ENCODE peak calls at places on chromosome 6, in five cellular contexts. K, X, U, F and W are unnamed samples.

GRCh38 chr6:136788069-136788902 is 4.0 kb downstream of the MAP3K5 start:
- DNase-seq in K (no peak), X (peak; percentile 94), U (no peak), F (no peak), W (no peak)

GRCh38 chr6:165834613-165835259 is 171.7 kb upstream of the PDE10A start:
- DNase-seq in K (peak; percentile 93), X (no peak), U (no peak), F (peak; percentile 95), W (no peak)

GRCh38 chr6:107444277-107444676 is 15.1 kb downstream of the PDSS2 start:
- DNase-seq in K (no peak), X (no peak), U (no peak), F (no peak), W (no peak)

GRCh38 chr6:170048615-170049256 is 242.1 kb downstream of the DLL1 start:
- DNase-seq in K (peak; percentile 45), X (no peak), U (no peak), F (peak; percentile 77), W (no peak)

GRCh38 chr6:139569561-139569960 is 195.1 kb upstream of the CITED2 start:
- DNase-seq in K (no peak), X (peak; percentile 70), U (no peak), F (no peak), W (no peak)

GRCh38 chr6:73942581-73942980 is 246.6 kb downstream of the CD109 start:
- DNase-seq in K (no peak), X (peak; percentile 12), U (peak; percentile 17), F (no peak), W (no peak)

GRCh38 chr6:36914227-36914794 is 28.6 kb downstream of the C6orf89 start:
- DNase-seq in K (no peak), X (no peak), U (peak; percentile 85), F (peak; percentile 80), W (no peak)

GRCh38 chr6:6806793-6807518 is 218.4 kb downstream of the LY86 start:
- DNase-seq in K (peak; percentile 43), X (no peak), U (no peak), F (peak; percentile 74), W (no peak)

GRCh38 chr6:43916091-43916923 is 146.3 kb downstream of the VEGFA start:
- DNase-seq in K (no peak), X (peak; percentile 58), U (no peak), F (peak; percentile 62), W (no peak)

GRCh38 chr6:82906489-82906888 is 159.2 kb downstream of the UBE3D start:
- DNase-seq in K (no peak), X (peak; percentile 31), U (no peak), F (no peak), W (no peak)

GRCh38 chr6:118725944-118726343 is 74.6 kb upstream of the CEP85L start:
- DNase-seq in K (no peak), X (no peak), U (no peak), F (no peak), W (no peak)

GRCh38 chr6:139577991-139578604 is 203.7 kb upstream of the CITED2 start:
- DNase-seq in K (no peak), X (peak; percentile 94), U (peak; percentile 23), F (no peak), W (no peak)

GRCh38 chr6:43368517-43369160 is 808 bp downstream of the ZNF318 start:
- DNase-seq in K (peak; percentile 62), X (peak; percentile 34), U (peak; percentile 29), F (peak; percentile 38), W (peak; percentile 35)

GRCh38 chr6:63316113-63316512 is 3.7 kb downstream of the LGSN start:
- DNase-seq in K (no peak), X (no peak), U (no peak), F (no peak), W (no peak)

GRCh38 chr6:119637768-119638167 is 288.2 kb upstream of the MAN1A1 start:
- DNase-seq in K (no peak), X (no peak), U (no peak), F (no peak), W (no peak)

GRCh38 chr6:76230711-76231110 is 158.2 kb upstream of the IMPG1 start:
- DNase-seq in K (no peak), X (no peak), U (peak; percentile 5), F (peak; percentile 55), W (no peak)

GRCh38 chr6:7590918-7591302 is 912 bp downstream of the SNRNP48 start:
- DNase-seq in K (no peak), X (no peak), U (peak; percentile 30), F (peak; percentile 38), W (no peak)

GRCh38 chr6:33956206-33956605 is 152.4 kb upstream of the MLN start:
- DNase-seq in K (no peak), X (no peak), U (no peak), F (no peak), W (no peak)

GRCh38 chr6:166419268-166419667 is 36.5 kb upstream of the MPC1 start:
- DNase-seq in K (no peak), X (peak; percentile 66), U (no peak), F (no peak), W (peak; percentile 47)

GRCh38 chr6:116649129-116649528 is 19.4 kb downstream of the ZUP1 start:
- DNase-seq in K (no peak), X (no peak), U (no peak), F (no peak), W (no peak)

GRCh38 chr6:82840571-82840970 is 225.1 kb downstream of the UBE3D start:
- DNase-seq in K (no peak), X (peak; percentile 77), U (no peak), F (no peak), W (no peak)

GRCh38 chr6:169167581-169168301 is 85.9 kb downstream of the THBS2 start:
- DNase-seq in K (no peak), X (peak; percentile 99), U (no peak), F (peak; percentile 50), W (no peak)

GRCh38 chr6:38364127-38364526 is 275.6 kb downstream of the BTBD9 start:
- DNase-seq in K (no peak), X (no peak), U (no peak), F (no peak), W (no peak)

GRCh38 chr6:53326372-53327016 is 22.3 kb downstream of the ELOVL5 start:
- DNase-seq in K (peak; percentile 54), X (peak; percentile 100), U (no peak), F (peak; percentile 14), W (no peak)

GRCh38 chr6:31386099-31386498 is 17.3 kb upstream of the MICA start:
- DNase-seq in K (no peak), X (no peak), U (no peak), F (no peak), W (no peak)

GRCh38 chr6:21138359-21139094 is 455.0 kb upstream of the SOX4 start:
- DNase-seq in K (no peak), X (peak; percentile 62), U (no peak), F (no peak), W (no peak)

GRCh38 chr6:97215157-97215769 is 67.8 kb downstream of the MMS22L start:
- DNase-seq in K (peak; percentile 59), X (peak; percentile 71), U (peak; percentile 26), F (peak; percentile 41), W (peak; percentile 10)

GRCh38 chr6:121504227-121504626 is 68.8 kb downstream of the GJA1 start:
- DNase-seq in K (no peak), X (peak; percentile 96), U (no peak), F (no peak), W (no peak)

GRCh38 chr6:44044154-44044539 is 83.1 kb downstream of the MRPL14 start:
- DNase-seq in K (no peak), X (no peak), U (peak; percentile 57), F (no peak), W (no peak)

DNA sequence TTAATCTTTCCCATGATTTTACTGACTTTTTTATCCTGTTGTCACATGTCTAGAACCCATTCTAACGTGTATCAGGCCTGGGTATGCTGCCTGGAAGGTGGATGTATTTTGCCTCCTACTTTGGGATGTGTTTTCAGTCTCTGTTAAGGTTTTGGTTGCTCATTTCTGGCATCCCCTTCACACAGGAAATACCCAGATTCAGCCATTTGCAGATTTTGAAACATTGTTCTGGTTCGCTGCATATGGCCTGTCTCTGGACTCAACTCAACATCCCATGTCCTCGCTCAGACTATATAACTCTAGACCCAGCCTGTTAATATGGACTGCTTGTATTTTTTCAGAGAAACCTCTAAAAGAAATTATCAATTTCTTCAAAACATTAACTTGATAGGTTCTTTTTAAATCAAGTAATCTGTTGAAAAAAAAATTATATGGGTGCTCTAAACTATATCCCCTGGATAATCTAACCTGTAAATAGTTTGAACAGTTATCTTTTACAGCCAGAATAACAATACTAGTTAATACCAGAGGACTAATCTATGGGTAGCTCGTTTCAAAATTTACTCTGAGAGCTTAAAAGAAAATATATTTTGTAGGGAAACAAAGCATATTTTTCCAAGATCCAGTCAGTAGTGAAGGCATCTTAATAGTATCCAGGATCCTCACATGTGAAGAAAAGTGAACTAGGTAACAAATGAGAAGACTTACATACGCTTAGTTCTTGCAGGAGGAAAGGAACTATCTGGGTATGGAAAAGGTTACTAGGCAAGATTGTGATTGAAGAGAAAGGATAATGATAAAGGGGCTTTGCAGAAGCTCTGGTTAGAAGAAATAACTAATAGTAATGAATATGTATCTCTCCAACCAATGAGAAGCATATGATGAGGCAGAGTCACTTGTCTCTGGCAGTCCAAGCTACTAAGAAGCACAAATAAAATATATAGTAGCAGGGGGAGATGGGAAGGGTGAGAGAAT is 23.4 kb upstream of the HLA-DQB1 start:
- DNase-seq in K (no peak), X (no peak), U (no peak), F (peak; percentile 13), W (peak; percentile 72)
- H3K27ac ChIP-seq in K (no peak overlapping the region), X (no peak overlapping the region), U (no peak overlapping the region), F (no peak overlapping the region), W (peak overlapping the region; percentile 34)

DNA sequence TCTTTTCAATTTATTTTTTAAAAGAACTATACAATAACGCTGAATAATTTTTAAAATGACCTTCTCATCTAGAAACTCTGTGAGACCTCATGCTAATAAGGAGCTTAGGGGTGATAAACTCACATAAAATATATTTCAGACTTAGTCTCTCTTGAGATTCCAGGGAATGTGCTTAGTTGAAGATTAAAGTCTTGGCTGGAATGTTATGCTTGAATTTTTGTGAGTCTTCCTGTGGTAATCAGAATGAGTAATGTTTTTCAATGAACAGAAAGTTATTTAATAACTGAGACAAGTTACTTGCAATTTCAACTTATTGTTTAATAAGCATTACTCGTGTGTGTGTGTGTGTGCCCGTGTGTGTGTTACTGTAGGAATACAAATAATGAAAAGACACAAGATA is 379.9 kb upstream of the EPHA7 start:
- DNase-seq in K (no peak), X (peak; percentile 22), U (no peak), F (no peak), W (no peak)
- H3K27ac ChIP-seq in K (no peak overlapping the region), X (no peak overlapping the region), U (no peak overlapping the region), F (no peak overlapping the region), W (no peak overlapping the region)

GRCh38 chr6:138105880-138106664 is 1.1 kb downstream of the PERP start:
- DNase-seq in K (no peak), X (peak; percentile 6), U (peak; percentile 63), F (no peak), W (no peak)
- H3K27ac ChIP-seq in K (no peak overlapping the region), X (no peak overlapping the region), U (peak overlapping the region; percentile 86), F (peak overlapping the region; percentile 91), W (no peak overlapping the region)

DNA sequence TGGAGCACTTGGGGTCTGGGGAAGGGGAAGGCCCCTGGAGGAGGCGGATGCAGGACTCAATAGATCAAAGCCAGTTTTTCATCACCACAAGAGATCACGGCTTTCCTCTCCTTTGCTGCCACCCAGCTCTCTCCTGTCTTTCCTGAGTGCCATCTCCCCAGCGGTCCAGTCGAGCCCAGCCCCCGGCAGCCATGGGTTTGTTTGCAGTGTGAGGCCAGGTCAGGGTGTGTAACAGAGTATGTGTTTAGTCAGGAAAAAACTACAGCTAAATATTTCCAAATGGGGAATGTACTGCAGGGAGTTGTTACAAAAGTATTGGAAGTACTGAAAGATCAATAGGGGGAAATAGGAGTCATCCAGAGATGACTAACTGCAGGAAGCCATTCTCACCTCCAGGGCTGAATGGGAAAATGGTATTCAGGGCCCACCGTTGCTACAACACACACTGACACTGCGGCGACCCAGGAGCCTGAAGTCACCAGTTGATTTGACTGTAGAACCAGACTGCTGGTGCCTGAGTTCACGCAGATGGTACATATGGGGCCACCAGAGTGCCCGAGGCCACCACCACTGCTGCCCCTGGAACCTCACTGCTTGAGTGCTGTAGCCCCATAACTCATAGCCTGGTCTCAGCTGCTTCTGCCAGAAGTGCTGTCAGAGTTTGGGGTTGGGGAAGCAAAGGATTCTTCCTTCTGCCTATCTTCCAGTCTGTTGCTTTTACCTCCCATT is 23.6 kb upstream of the FANCE start:
- DNase-seq in K (no peak), X (no peak), U (peak; percentile 82), F (no peak), W (no peak)
- H3K27ac ChIP-seq in K (no peak overlapping the region), X (peak overlapping the region; percentile 82), U (peak overlapping the region; percentile 37), F (no peak overlapping the region), W (no peak overlapping the region)